ENCODE peak calls at places on chromosomes 4 and X, in five cellular contexts. Y is tibial nerve, J is upper lobe of right lung, P is Peyer's patch, W is IMR-90. T is an unnamed sample. For H3K9me3, the result is how much of the 10 kb centered on the place peaks cover.

GRCh38 chrX:57674861-57675260 is 5.2 kb downstream of the NLRP2B start:
- DNase-seq in W (no peak), P (no peak), Y (no peak), J (no peak), T (no peak)

GRCh38 chrX:92213781-92214180 is 434.6 kb downstream of the PCDH11X start:
- DNase-seq in W (peak), Y (no peak), P (no peak), J (no peak), T (no peak)

GRCh38 chrX:113962338-113962737 is 621.5 kb upstream of the HTR2C start:
- DNase-seq in W (no peak), P (no peak), J (no peak), Y (no peak), T (no peak)

GRCh38 chr4:40978548-40978947 is 228.8 kb downstream of the NSUN7 start:
- DNase-seq in P (no peak), J (no peak), Y (no peak), W (peak), T (no peak)

GRCh38 chr4:40984051-40984450 is 230.3 kb downstream of the APBB2 start:
- DNase-seq in Y (no peak), J (no peak), W (peak), P (no peak), T (peak)

GRCh38 chr4:142728209-142728608 is 117.9 kb downstream of the INPP4B start:
- DNase-seq in P (no peak), W (peak), Y (no peak), J (no peak), T (peak)

GRCh38 chr4:87839309-87839946 is 6.7 kb downstream of the MEPE start:
- DNase-seq in W (peak), J (no peak), P (no peak), Y (no peak), T (peak)

GRCh38 chr4:183444953-183445543 is 612 bp downstream of the CDKN2AIP start:
- DNase-seq in Y (peak), P (no peak), J (peak), W (no peak), T (peak)

GRCh38 chr4:175674219-175674618 is 137.8 kb downstream of the GPM6A start:
- DNase-seq in Y (no peak), P (no peak), J (no peak), W (no peak), T (no peak)

DNA sequence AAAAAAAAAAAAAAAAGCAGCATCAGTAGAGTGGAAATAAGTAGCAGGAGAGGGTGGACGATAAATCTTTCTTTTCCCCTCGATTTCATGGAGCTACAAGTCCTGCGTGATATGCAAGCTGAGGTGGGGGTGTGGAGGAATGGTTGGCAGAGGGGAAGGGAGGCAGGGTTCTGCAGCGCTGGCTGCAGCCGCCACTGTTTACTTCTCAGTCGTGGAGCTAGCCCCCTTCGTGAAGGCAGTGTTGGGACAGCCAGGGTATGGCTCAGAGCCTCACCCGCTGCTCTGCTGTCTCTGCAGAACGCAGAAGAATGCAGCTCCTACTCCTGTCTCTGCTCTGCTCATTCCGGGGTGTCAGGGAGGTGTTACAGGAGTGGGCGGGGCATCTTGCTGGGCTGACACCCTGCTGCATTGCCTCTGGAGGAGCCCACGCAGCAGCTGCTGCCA is 140.6 kb downstream of the GPM6A start:
- DNase-seq in J (no peak), Y (no peak), W (no peak), P (no peak), T (no peak)
- H3K4me3 ChIP-seq in J (no peak), Y (no peak), W (no peak), P (no peak), T (peak)

DNA sequence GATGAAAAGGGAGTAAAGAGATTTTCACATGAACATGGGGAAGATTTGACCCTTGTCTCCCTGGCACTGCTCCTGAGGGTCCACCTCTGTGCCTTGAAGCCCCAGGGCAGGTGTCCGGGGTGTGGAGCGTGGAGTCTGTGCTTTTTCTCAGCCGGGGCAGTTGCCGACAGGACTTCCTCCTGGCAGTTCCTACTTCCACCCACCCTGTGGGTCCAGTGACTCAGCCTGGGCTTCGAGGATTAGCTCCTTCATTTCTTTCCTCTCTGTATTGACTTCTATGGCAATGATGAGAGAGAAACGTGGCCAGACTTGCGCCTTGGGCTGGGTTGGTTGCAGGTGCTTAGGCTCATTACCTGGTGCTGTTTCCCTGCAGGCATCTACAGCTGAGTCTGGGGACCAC is 35.9 kb upstream of the CLCN4 start:
- DNase-seq in J (no peak), W (no peak), Y (no peak), P (no peak), T (no peak)
- H3K9me3 ChIP-seq in J (under half), W (under half), Y (under half), P (under half), T (under half)

GRCh38 chr4:99644453-99644852 is 13.2 kb downstream of the C4orf54 start:
- DNase-seq in W (no peak), J (no peak), P (no peak), Y (no peak), T (no peak)

GRCh38 chr4:99636422-99636821 is 21.2 kb downstream of the C4orf54 start:
- DNase-seq in Y (no peak), W (no peak), J (no peak), P (no peak), T (peak)

GRCh38 chr4:99642725-99643489 is 14.7 kb downstream of the C4orf54 start:
- DNase-seq in W (no peak), P (no peak), Y (peak), J (no peak), T (no peak)

GRCh38 chr4:99637174-99637573 is 20.5 kb downstream of the C4orf54 start:
- DNase-seq in Y (no peak), W (no peak), J (no peak), P (no peak), T (no peak)

GRCh38 chr4:99640676-99641075 is 17.0 kb downstream of the C4orf54 start:
- DNase-seq in W (no peak), Y (no peak), P (no peak), J (no peak), T (no peak)
- H3K4me3 ChIP-seq in W (no peak), Y (no peak), P (no peak), J (no peak), T (no peak)

DNA sequence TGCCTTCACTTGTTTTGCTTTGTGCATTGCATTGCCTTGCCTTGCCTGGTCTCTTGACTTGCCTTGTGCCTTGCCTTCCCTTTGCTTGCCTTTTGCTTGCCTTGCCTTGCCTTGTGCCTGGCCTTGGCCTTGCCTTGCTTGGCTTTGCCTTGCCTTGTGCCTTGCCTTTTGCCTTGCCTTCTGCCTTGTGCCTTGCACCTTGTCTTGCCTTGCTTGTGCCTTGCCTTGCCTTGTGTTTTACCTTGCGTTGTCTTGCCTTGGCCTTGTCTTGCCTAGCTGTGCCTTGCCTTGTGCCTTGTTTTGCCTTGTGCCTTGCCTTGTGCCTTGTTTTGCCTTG is 95.3 kb downstream of the TAB3 start:
- DNase-seq in P (no peak), Y (no peak), J (no peak), W (no peak), T (no peak)
- H3K9me3 ChIP-seq in P (under half), Y (under half), J (under half), W (under half), T (under half)

GRCh38 chrX:24646745-24647182 is 383 bp downstream of the PCYT1B start:
- DNase-seq in Y (no peak), P (no peak), J (no peak), W (no peak), T (peak)
- H3K4me3 ChIP-seq in Y (peak), P (no peak), J (peak), W (no peak), T (peak)

DNA sequence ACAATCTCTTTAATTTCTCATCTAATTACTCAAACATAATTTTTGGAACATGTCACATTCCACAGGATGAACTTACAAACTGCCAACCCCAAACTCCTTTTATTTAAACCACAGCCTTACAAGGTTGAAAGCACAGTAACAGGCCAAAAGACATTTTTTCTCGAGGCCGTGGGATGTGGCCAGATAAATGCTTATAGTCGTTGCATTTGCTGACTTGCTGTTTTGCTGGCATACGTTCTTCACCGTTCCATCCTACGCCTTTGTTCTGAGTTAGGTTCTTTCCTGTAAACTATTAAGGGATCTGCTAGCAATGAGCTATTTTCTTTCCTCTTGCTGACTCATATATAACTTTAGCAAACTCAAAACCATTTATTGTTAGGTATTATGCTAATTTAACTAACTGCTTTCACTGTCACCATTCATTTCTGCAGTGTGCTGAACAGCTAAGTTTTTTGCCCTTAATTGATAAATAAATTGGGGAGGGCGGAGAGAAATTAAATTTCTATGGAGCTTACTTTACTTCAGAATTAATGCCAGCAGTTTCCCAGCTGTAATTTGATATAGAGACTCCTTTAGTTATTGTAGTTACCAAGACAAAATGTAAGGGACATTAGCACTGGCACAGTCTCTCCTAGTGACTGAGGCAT is 135.1 kb upstream of the PACRGL start:
- DNase-seq in P (no peak), Y (no peak), W (peak), J (no peak), T (peak)
- H3K9me3 ChIP-seq in P (under half), Y (under half), W (under half), J (under half), T (under half)

T was measured in adipocyte.